ENCODE peak calls at places on chromosome X, in eight cellular contexts. P, X, A, H, B, T, C and R are unnamed samples.

GRCh38 chrX:15750611-15751159 is 12.6 kb downstream of the CA5B start:
- DNase-seq in P (no peak), X (no peak), A (no peak), H (no peak), B (no peak), T (no peak), C (no peak), R (no peak)

GRCh38 chrX:48558270-48558669 is 16.0 kb upstream of the RBM3 start:
- DNase-seq in P (no peak), X (peak), A (no peak), H (no peak), B (no peak), T (peak), C (no peak), R (no peak)

GRCh38 chrX:22952011-22952410 is 47.7 kb upstream of the DDX53 start:
- DNase-seq in P (no peak), X (no peak), A (no peak), H (no peak), B (no peak), T (peak), C (no peak), R (no peak)

GRCh38 chrX:133574716-133575115 is 159.4 kb upstream of the GPC4 start:
- DNase-seq in P (no peak), X (no peak), A (no peak), H (no peak), B (no peak), T (no peak), C (no peak), R (no peak)

GRCh38 chrX:108722561-108722960 is 13.8 kb downstream of the IRS4 start:
- DNase-seq in P (no peak), X (no peak), A (no peak), H (no peak), B (no peak), T (no peak), C (no peak), R (no peak)

GRCh38 chrX:47743504-47743903 is 84.5 kb upstream of the UXT start:
- DNase-seq in P (no peak), X (peak), A (no peak), H (no peak), B (no peak), T (peak), C (no peak), R (no peak)

GRCh38 chrX:26442340-26442739 is 226.4 kb downstream of the MAGEB5 start:
- DNase-seq in P (no peak), X (peak), A (no peak), H (no peak), B (no peak), T (peak), C (no peak), R (no peak)

GRCh38 chrX:84475596-84475995 is 26.7 kb downstream of the HDX start:
- DNase-seq in P (no peak), X (no peak), A (no peak), H (no peak), B (no peak), T (no peak), C (no peak), R (no peak)

GRCh38 chrX:63283331-63283730 is 67.8 kb downstream of the SPIN4 start:
- DNase-seq in P (no peak), X (no peak), A (no peak), H (no peak), B (no peak), T (no peak), C (no peak), R (no peak)

GRCh38 chrX:68433155-68433980 is at the start of gene OPHN1:
- DNase-seq in P (peak), X (peak), A (no peak), H (no peak), B (peak), T (peak), C (peak), R (peak)

GRCh38 chrX:11341274-11342256 is 48.4 kb downstream of the AMELX start:
- DNase-seq in P (no peak), X (peak), A (peak), H (peak), B (peak), T (peak), C (peak), R (no peak)

GRCh38 chrX:47502591-47503222 is 19.7 kb upstream of the ZNF41 start:
- DNase-seq in P (no peak), X (peak), A (no peak), H (no peak), B (no peak), T (peak), C (no peak), R (no peak)

GRCh38 chrX:124902953-124903352 is 416.7 kb upstream of the TEX13C start:
- DNase-seq in P (no peak), X (no peak), A (no peak), H (no peak), B (no peak), T (no peak), C (no peak), R (no peak)

GRCh38 chrX:40877869-40878268 is 142.5 kb upstream of the MED14 start:
- DNase-seq in P (no peak), X (peak), A (peak), H (no peak), B (no peak), T (peak), C (no peak), R (no peak)

GRCh38 chrX:1491851-1492349 is 39.2 kb upstream of the ASMTL start:
- DNase-seq in P (no peak), X (no peak), A (peak), H (peak), B (no peak), T (peak), C (no peak), R (no peak)

GRCh38 chrX:11470231-11470630 is 177.0 kb downstream of the AMELX start:
- DNase-seq in P (no peak), X (peak), A (no peak), H (no peak), B (no peak), T (peak), C (no peak), R (no peak)

GRCh38 chrX:1099146-1099770 is 113.2 kb downstream of the CRLF2 start:
- DNase-seq in P (no peak), X (no peak), A (no peak), H (no peak), B (peak), T (no peak), C (no peak), R (no peak)

GRCh38 chrX:50680990-50681389 is 133.0 kb downstream of the SHROOM4 start:
- DNase-seq in P (no peak), X (peak), A (no peak), H (no peak), B (no peak), T (peak), C (no peak), R (no peak)

GRCh38 chrX:151488677-151489076 is 74.8 kb upstream of the PASD1 start:
- DNase-seq in P (no peak), X (peak), A (no peak), H (peak), B (no peak), T (peak), C (no peak), R (no peak)

GRCh38 chrX:12080265-12080664 is 58.0 kb upstream of the FRMPD4 start:
- DNase-seq in P (no peak), X (peak), A (no peak), H (peak), B (no peak), T (peak), C (no peak), R (no peak)

GRCh38 chrX:13248867-13249521 is 70.9 kb downstream of the ATXN3L start:
- DNase-seq in P (no peak), X (no peak), A (no peak), H (no peak), B (no peak), T (no peak), C (peak), R (no peak)

GRCh38 chrX:10608099-10608498 is 12.3 kb downstream of the MID1 start:
- DNase-seq in P (no peak), X (no peak), A (no peak), H (no peak), B (no peak), T (peak), C (no peak), R (no peak)

GRCh38 chrX:41733939-41734338 is 10.0 kb downstream of the GPR82 start:
- DNase-seq in P (no peak), X (peak), A (peak), H (peak), B (no peak), T (peak), C (no peak), R (no peak)

GRCh38 chrX:149937881-149938426 is 337 bp downstream of the EOLA2 start:
- DNase-seq in P (no peak), X (no peak), A (no peak), H (peak), B (no peak), T (no peak), C (no peak), R (no peak)

GRCh38 chrX:39121903-39122302 is 320.6 kb downstream of the MID1IP1 start:
- DNase-seq in P (no peak), X (no peak), A (no peak), H (no peak), B (no peak), T (no peak), C (no peak), R (no peak)

GRCh38 chrX:134173541-134174272 is 63.3 kb upstream of the CCDC160 start:
- DNase-seq in P (no peak), X (no peak), A (no peak), H (peak), B (no peak), T (no peak), C (no peak), R (no peak)

GRCh38 chrX:123731258-123731986 is 1.4 kb downstream of the THOC2 start:
- DNase-seq in P (no peak), X (no peak), A (no peak), H (peak), B (no peak), T (peak), C (no peak), R (no peak)

GRCh38 chrX:15838017-15838416 is 16.6 kb downstream of the AP1S2 start:
- DNase-seq in P (no peak), X (no peak), A (no peak), H (peak), B (no peak), T (no peak), C (no peak), R (no peak)

GRCh38 chrX:118823263-118824172 is at the start of gene ZCCHC12:
- DNase-seq in P (peak), X (peak), A (peak), H (peak), B (no peak), T (peak), C (no peak), R (peak)

GRCh38 chrX:16870861-16871584 is 861 bp upstream of the RBBP7 start:
- DNase-seq in P (no peak), X (no peak), A (no peak), H (peak), B (no peak), T (no peak), C (peak), R (peak)

GRCh38 chrX:130498653-130499274 is 97.0 kb downstream of the RBMX2 start:
- DNase-seq in P (no peak), X (no peak), A (no peak), H (no peak), B (no peak), T (no peak), C (no peak), R (no peak)

GRCh38 chrX:130502023-130502570 is 100.3 kb downstream of the RBMX2 start:
- DNase-seq in P (no peak), X (no peak), A (no peak), H (no peak), B (no peak), T (no peak), C (no peak), R (no peak)

GRCh38 chrX:130507015-130507414 is 105.2 kb downstream of the RBMX2 start:
- DNase-seq in P (no peak), X (no peak), A (no peak), H (no peak), B (no peak), T (no peak), C (no peak), R (no peak)

DNA sequence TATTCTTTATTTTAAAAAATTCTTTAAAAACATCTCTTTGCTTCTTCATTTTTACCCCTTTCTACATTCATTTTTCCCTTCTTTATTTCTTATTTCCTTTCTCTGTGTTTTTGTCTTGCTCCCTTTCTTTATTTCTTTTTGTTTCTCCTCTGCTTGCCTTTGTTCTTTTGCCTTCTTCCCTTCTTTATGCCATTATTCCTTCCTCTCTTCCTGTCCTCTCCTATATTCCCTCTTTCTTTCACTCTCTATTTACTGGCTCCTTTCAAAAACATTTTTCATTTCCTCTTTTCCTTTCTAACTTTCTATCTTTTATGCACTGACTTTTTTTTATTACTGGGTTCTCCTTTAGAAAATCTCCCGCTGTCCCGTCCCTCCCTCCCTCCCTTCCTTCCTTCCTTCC is 102.2 kb downstream of the RBMX2 start:
- DNase-seq in P (no peak), X (no peak), A (no peak), H (no peak), B (no peak), T (no peak), C (no peak), R (no peak)
- TF ChIP-seq CTCF in P (no peak), X (no peak), A (no peak), H (no peak), B (no peak), T (no peak), C (no peak), R (no peak)

DNA sequence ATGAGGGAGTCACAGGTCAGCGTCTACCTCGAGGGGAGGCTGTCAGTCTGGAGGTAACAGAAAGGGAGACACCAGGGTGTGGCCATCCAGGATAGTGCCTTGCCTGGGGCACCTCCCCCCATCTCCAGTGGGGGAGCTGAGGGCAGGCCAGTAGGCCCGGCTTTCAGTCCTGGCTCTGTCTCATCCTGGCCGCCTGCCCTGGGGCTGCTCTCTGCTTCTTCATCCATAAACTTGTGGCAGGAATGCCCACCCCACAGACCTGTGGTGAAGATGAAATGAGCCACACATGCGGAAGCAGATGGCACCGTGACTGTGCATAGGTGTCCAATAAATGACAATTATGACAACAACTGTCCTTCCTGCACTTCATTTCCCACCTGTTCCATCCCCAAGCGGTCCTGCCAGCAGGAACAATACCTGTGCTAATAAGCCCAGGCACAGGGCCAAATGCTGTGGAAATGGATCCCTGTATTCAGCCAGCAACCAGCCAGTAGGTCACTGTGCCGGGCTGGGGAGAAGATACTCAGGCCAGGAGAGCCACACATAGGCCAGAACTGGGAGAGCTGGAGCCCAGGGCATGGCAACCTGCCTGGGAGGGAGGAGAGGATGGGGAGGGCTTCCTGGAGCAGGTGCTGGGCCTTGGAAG is 30.2 kb downstream of the TRO start:
- DNase-seq in P (no peak), X (no peak), A (no peak), H (no peak), B (no peak), T (no peak), C (no peak), R (no peak)
- TF ChIP-seq CTCF in P (no peak), X (no peak), A (no peak), H (no peak), B (no peak), T (no peak), C (no peak), R (no peak)

GRCh38 chrX:115949900-115950822 is 220.4 kb upstream of the AGTR2 start:
- DNase-seq in P (no peak), X (peak), A (peak), H (no peak), B (no peak), T (no peak), C (no peak), R (no peak)

GRCh38 chrX:115946059-115946458 is 224.5 kb upstream of the AGTR2 start:
- DNase-seq in P (no peak), X (no peak), A (no peak), H (no peak), B (no peak), T (no peak), C (no peak), R (no peak)

GRCh38 chrX:115952417-115953092 is 218.0 kb upstream of the AGTR2 start:
- DNase-seq in P (no peak), X (no peak), A (no peak), H (no peak), B (no peak), T (no peak), C (no peak), R (no peak)

DNA sequence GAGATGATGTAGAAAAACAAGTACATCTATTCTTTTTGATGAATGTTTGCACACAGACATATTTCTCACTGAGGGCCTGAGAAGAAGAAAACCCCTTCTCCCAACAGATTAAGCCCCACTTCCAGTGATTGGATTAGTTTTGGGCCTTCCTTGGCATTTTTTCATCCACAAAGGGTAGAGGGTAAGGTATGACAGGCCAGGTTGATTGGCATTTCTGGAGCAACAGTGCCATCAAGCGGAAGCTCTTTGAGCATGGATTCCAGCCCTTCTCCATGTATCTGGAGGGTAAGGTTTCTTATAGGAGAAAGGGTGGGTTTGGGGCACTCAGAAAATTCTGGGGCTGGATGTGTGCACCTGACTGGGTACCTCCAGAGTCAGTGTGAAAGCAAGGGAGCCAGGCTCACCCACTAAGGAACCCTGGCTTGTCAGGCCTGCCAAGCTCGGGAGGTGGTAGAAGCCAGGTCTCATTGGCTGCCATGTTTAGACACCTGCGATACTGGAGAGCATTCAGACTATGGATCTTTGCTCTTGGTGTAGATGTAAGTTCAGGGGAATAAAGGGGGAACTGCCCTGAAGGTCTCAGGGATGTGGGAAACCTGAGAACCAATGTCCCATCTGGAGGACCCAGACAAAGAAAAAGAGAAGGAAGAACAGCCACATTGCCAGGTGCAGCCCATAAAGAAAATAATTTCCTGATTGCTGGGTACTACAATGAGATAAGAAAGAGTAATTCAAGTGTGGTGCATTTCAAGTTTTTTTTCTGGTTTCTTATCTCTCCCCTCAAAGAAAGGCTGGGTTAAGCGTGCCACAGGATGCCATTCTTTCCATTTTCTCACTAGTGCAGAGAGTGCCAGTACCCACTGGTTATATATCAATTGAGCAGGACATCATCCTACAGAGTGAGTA is 222.3 kb upstream of the AGTR2 start:
- DNase-seq in P (no peak), X (no peak), A (no peak), H (no peak), B (no peak), T (no peak), C (no peak), R (no peak)
- TF ChIP-seq CTCF in P (no peak), X (peak), A (peak), H (no peak), B (no peak), T (no peak), C (no peak), R (no peak)

DNA sequence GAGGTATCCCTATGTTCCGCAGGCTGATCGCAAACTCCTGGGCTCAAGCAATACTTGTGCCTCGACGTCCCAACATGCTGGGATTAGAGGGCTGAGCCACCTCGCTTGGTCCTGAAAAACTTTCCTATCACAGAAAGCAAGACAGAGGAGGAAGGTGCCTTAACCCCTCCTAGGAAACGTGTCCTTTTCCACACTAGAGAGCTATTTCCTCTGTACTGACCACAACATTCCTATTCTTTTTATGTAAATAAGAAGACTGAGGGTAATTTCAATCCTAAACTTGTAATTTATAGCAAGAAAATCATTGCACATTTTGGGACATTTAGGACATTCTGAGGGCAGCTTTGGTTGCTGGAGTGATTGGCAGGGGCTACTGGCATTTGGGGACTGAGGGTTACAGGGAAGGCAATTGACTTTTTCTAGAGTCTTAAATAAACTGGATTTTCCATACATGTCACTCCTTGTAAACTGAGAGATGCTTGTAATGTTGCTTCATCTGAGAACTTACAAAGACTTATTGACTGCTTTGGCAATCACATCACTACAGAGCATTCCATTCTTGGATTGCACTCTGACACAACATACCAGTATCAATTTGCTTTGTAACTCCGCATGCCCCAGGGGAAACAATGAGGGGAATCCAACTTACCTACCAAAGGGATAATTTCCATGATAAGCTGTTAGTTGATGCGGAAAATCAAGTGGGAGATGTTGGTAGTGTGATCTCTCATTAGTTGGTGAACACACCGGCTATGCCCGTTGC is 15.6 kb downstream of the XAGE3 start:
- DNase-seq in P (no peak), X (peak), A (no peak), H (no peak), B (no peak), T (peak), C (no peak), R (no peak)
- TF ChIP-seq CTCF in P (no peak), X (no peak), A (no peak), H (no peak), B (no peak), T (no peak), C (no peak), R (no peak)